ENCODE peak calls at places on chromosomes 1 and 21, in eight cellular contexts. G, F, A, P, R, D, H and K are unnamed samples. For H3K4me1, the result is how much of the 10 kb centered on the place peaks cover.

GRCh38 chr1:222991177-222991576 is 151.9 kb downstream of the TLR5 start:
- DNase-seq in G (no peak), F (no peak), A (no peak), P (no peak), R (no peak), D (no peak), H (no peak), K (no peak)

GRCh38 chr1:842816-843215 is 80.9 kb upstream of the SAMD11 start:
- DNase-seq in G (no peak), F (no peak), A (no peak), P (no peak), R (no peak), D (no peak), H (peak), K (no peak)

GRCh38 chr1:25009675-25010262 is 79.7 kb upstream of the RUNX3 start:
- DNase-seq in G (no peak), F (no peak), A (no peak), P (no peak), R (no peak), D (no peak), H (no peak), K (no peak)

GRCh38 chr1:65310078-65310587 is 790 bp downstream of the DNAJC6 start:
- DNase-seq in G (no peak), F (peak), A (peak), P (no peak), R (no peak), D (no peak), H (peak), K (no peak)

GRCh38 chr1:56811331-56811730 is 7.9 kb downstream of the FYB2 start:
- DNase-seq in G (peak), F (no peak), A (no peak), P (no peak), R (no peak), D (no peak), H (no peak), K (no peak)

GRCh38 chr1:182206628-182207239 is 145.2 kb upstream of the ZNF648 start:
- DNase-seq in G (peak), F (no peak), A (no peak), P (no peak), R (peak), D (peak), H (no peak), K (peak)

GRCh38 chr1:15154480-15155036 is 1.0 kb downstream of the TMEM51 start:
- DNase-seq in G (peak), F (peak), A (peak), P (peak), R (peak), D (no peak), H (peak), K (peak)

GRCh38 chr1:166813508-166814223 is 25.6 kb upstream of the POGK start:
- DNase-seq in G (no peak), F (no peak), A (no peak), P (no peak), R (no peak), D (no peak), H (no peak), K (no peak)

GRCh38 chr1:27536004-27536757 is 46.2 kb upstream of the WASF2 start:
- DNase-seq in G (no peak), F (peak), A (no peak), P (no peak), R (no peak), D (no peak), H (no peak), K (no peak)

GRCh38 chr1:108830119-108831008 is 26.5 kb downstream of the AKNAD1 start:
- DNase-seq in G (peak), F (peak), A (peak), P (peak), R (no peak), D (peak), H (peak), K (peak)

GRCh38 chr1:228101994-228102790 is 933 bp downstream of the C1orf35 start:
- DNase-seq in G (peak), F (peak), A (peak), P (peak), R (peak), D (no peak), H (peak), K (peak)

GRCh38 chr1:234570741-234571140 is 39.2 kb downstream of the IRF2BP2 start:
- DNase-seq in G (no peak), F (no peak), A (no peak), P (no peak), R (no peak), D (no peak), H (no peak), K (no peak)

GRCh38 chr1:21603177-21604138 is 65.7 kb downstream of the RAP1GAP start:
- DNase-seq in G (no peak), F (no peak), A (no peak), P (peak), R (no peak), D (no peak), H (no peak), K (no peak)

GRCh38 chr1:243924188-243924587 is 74.1 kb upstream of the AKT3 start:
- DNase-seq in G (no peak), F (no peak), A (peak), P (no peak), R (no peak), D (no peak), H (no peak), K (no peak)

GRCh38 chr1:107122241-107122640 is 18.6 kb upstream of the NTNG1 start:
- DNase-seq in G (no peak), F (no peak), A (no peak), P (no peak), R (no peak), D (no peak), H (no peak), K (no peak)

GRCh38 chr1:94522304-94522703 is 19.3 kb downstream of the F3 start:
- DNase-seq in G (no peak), F (no peak), A (peak), P (no peak), R (no peak), D (no peak), H (no peak), K (no peak)

GRCh38 chr21:40929833-40930232 is 82.9 kb upstream of the DSCAM start:
- DNase-seq in G (no peak), F (no peak), A (no peak), P (no peak), R (no peak), D (no peak), H (no peak), K (no peak)

GRCh38 chr1:34781844-34782391 is 904 bp downstream of the GJB3 start:
- DNase-seq in G (peak), F (no peak), A (no peak), P (no peak), R (no peak), D (no peak), H (no peak), K (peak)

GRCh38 chr1:229167356-229167755 is 103.6 kb upstream of the RAB4A start:
- DNase-seq in G (no peak), F (no peak), A (no peak), P (no peak), R (no peak), D (no peak), H (no peak), K (no peak)

GRCh38 chr1:171433451-171433850 is 51.9 kb upstream of the PRRC2C start:
- DNase-seq in G (no peak), F (no peak), A (peak), P (no peak), R (no peak), D (no peak), H (no peak), K (no peak)

GRCh38 chr1:111769517-111770146 is 13.9 kb downstream of the DDX20 start:
- DNase-seq in G (no peak), F (peak), A (peak), P (no peak), R (no peak), D (no peak), H (peak), K (no peak)

GRCh38 chr1:87204441-87204840 is 124.2 kb upstream of the LMO4 start:
- DNase-seq in G (no peak), F (no peak), A (no peak), P (no peak), R (no peak), D (no peak), H (no peak), K (no peak)

GRCh38 chr1:91633438-91633837 is 132.8 kb downstream of the CDC7 start:
- DNase-seq in G (no peak), F (no peak), A (no peak), P (no peak), R (no peak), D (no peak), H (no peak), K (no peak)

GRCh38 chr1:203592728-203593127 is 33.9 kb upstream of the ATP2B4 start:
- DNase-seq in G (no peak), F (no peak), A (no peak), P (no peak), R (no peak), D (no peak), H (no peak), K (no peak)

GRCh38 chr1:241569848-241570247 is 37.7 kb downstream of the KMO start:
- DNase-seq in G (no peak), F (no peak), A (no peak), P (no peak), R (no peak), D (no peak), H (no peak), K (no peak)

GRCh38 chr21:30567617-30568016 is 6.5 kb upstream of the KRTAP19-7 start:
- DNase-seq in G (no peak), F (no peak), A (no peak), P (no peak), R (no peak), D (no peak), H (no peak), K (no peak)

GRCh38 chr1:247277211-247277610 is 21.3 kb downstream of the VN1R5 start:
- DNase-seq in G (no peak), F (no peak), A (no peak), P (no peak), R (no peak), D (no peak), H (no peak), K (no peak)

GRCh38 chr1:41381691-41382530 is 20.7 kb downstream of the FOXO6 start:
- DNase-seq in G (peak), F (peak), A (peak), P (peak), R (peak), D (no peak), H (no peak), K (peak)

GRCh38 chr1:192860478-192861185 is 51.8 kb downstream of the RGS2 start:
- DNase-seq in G (no peak), F (no peak), A (no peak), P (peak), R (no peak), D (no peak), H (no peak), K (no peak)

GRCh38 chr1:198556969-198557368 is 16.5 kb upstream of the ATP6V1G3 start:
- DNase-seq in G (peak), F (no peak), A (no peak), P (peak), R (no peak), D (no peak), H (no peak), K (no peak)

GRCh38 chr1:203777596-203777995 is 12.6 kb downstream of the LAX1 start:
- DNase-seq in G (no peak), F (no peak), A (no peak), P (no peak), R (no peak), D (no peak), H (no peak), K (peak)

GRCh38 chr1:85268801-85269585 is 7.4 kb downstream of the BCL10 start:
- DNase-seq in G (no peak), F (no peak), A (no peak), P (no peak), R (no peak), D (no peak), H (no peak), K (no peak)

GRCh38 chr1:18901952-18902522 is 318 bp downstream of the ALDH4A1 start:
- DNase-seq in G (no peak), F (no peak), A (no peak), P (no peak), R (no peak), D (no peak), H (no peak), K (no peak)

GRCh38 chr1:53409233-53409632 is 50.0 kb upstream of the DMRTB1 start:
- DNase-seq in G (no peak), F (no peak), A (no peak), P (no peak), R (no peak), D (no peak), H (no peak), K (peak)

GRCh38 chr1:59504281-59504680 is 207.4 kb downstream of the FGGY start:
- DNase-seq in G (no peak), F (no peak), A (no peak), P (no peak), R (no peak), D (no peak), H (no peak), K (no peak)

GRCh38 chr1:244952940-244953339 is 88.6 kb upstream of the HNRNPU start:
- DNase-seq in G (no peak), F (no peak), A (peak), P (no peak), R (no peak), D (no peak), H (no peak), K (no peak)

DNA sequence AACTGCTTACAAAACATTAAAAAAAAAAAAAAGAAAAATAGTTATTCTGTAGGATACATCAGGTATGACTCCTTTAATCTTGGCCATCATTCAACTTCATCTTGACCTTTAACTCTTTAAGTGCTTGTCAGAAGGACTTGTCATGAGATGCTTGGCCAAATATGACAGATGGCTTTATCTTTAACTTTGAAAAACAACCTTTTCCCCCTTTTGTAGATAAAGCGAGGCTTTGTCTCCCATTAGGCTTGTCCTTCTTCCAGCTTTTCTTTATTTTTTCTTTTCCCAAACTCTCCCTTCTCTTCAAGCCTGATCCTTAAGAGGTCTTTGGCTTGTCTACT is 2.3 kb downstream of the SRSF10 start:
- DNase-seq in G (no peak), F (no peak), A (no peak), P (no peak), R (no peak), D (no peak), H (no peak), K (no peak)
- H3K4me3 ChIP-seq in G (no peak), F (peak), A (peak), P (peak), R (no peak), D (no peak), H (peak), K (peak)

DNA sequence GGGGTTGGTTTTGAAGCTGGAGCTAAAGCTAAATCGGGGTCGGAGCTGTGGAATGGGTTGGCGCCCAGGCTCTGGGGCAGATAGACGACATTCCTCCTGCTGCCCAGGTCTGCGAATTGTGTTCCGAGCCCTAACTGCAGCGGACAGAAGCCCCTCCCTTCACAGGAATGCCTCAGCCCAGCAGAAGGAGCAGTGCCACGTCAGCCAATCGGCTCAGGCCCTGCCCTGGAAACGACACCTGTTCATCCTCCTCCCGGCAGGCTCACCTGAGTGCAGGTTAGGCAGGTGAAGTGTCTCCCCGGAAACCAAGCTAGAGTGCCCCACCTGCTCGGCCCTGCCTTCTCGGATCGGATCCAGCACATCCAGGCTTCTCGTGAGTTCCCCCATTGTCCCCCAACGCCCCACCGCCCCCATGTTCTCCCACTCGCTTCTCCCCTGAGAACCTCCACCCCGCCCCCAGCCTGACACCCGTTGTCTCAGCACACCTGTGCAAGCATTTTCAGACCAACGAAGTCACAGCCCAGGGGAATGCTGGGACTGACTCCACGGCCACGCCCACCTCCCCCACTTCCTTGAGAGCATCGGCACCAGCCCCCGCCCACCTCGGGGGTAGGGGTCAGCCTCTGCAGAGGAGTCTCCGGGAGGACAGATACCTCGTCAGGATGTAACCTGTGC is 775 bp downstream of the TMEM125 start:
- DNase-seq in G (peak), F (peak), A (no peak), P (no peak), R (peak), D (no peak), H (peak), K (peak)
- H3K4me1 ChIP-seq in G (under half), F (under half), A (under half), P (under half), R (under half), D (under half), H (under half), K (under half)

DNA sequence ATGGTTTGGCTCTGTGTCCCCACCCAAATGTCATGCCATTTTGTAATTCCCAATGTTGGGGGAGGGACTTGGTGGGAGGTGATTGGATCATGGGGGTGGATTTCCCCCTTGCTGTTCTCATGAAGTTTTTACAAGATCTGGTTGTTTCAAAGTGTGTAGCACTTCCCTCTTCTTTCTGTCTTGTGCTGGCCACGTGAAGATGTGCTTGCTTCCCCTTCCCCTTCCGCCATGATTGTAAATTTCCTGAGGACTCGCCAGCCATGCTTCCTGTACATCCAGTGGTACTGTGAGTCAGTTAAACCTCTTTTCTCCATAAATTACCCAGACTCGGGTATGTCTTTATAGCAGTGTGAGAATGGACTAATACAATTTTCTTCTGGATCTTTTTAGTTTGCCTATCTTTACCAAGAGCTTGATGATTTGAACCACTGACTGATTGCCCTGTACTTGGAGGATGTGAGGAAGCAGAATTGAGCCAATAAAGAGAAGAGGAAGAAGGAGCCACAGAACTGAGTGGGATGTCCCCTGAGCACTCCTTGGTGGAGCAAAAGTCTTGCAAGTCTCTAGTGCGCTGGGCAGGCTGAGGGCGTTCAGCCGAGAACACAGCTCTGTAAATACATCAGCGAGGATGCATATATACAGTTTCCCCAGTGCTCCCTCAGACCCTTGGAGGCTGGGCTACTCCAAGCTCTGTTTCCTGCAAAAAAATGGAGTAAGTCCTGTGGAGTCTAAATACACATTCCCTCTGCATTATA is 102.5 kb downstream of the CYYR1 start:
- DNase-seq in G (no peak), F (no peak), A (no peak), P (no peak), R (no peak), D (no peak), H (no peak), K (no peak)
- TF ChIP-seq EP300 in G (no peak), F (no peak), A (no peak), P (no peak), R (no peak), D (no peak), H (no peak), K (no peak)

GRCh38 chr1:116668277-116668676 is 744 bp upstream of the IGSF3 start:
- DNase-seq in G (no peak), F (no peak), A (no peak), P (no peak), R (no peak), D (no peak), H (no peak), K (no peak)
- H3K4me3 ChIP-seq in G (no peak), F (no peak), A (peak), P (no peak), R (no peak), D (peak), H (no peak), K (no peak)

GRCh38 chr1:6491076-6491449 is 404 bp downstream of the PLEKHG5 start:
- DNase-seq in G (no peak), F (no peak), A (no peak), P (no peak), R (no peak), D (no peak), H (no peak), K (no peak)
- H3K4me1 ChIP-seq in G (under half), F (under half), A (under half), P (under half), R (under half), D (under half), H (under half), K (under half)

GRCh38 chr1:8202182-8202905 is 115.6 kb upstream of the SLC45A1 start:
- DNase-seq in G (peak), F (no peak), A (peak), P (no peak), R (peak), D (no peak), H (peak), K (peak)
- TF ChIP-seq EP300 in G (peak), F (no peak), A (peak), P (no peak), R (peak), D (peak), H (no peak), K (peak)

DNA sequence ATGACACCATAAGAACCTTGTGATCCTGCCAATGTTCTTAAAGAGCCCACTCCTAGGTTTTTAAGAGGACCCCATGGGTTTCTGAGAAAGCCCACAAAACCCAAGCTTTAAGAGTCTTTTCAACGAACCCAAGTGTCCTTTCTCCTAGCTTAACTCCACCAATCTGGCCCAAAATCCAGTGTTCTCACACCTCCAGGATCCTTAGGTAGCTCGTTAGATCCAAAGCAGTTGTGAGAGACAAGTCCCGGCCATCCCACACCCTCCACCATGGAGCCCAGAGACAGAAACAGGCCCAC is 1.7 kb downstream of the DENND4B start:
- DNase-seq in G (no peak), F (no peak), A (no peak), P (no peak), R (no peak), D (no peak), H (no peak), K (no peak)
- H3K4me3 ChIP-seq in G (peak), F (peak), A (peak), P (peak), R (no peak), D (no peak), H (peak), K (peak)

GRCh38 chr1:156704930-156705320 is 458 bp downstream of the CRABP2 start:
- DNase-seq in G (peak), F (no peak), A (peak), P (peak), R (peak), D (peak), H (no peak), K (peak)
- H3K4me1 ChIP-seq in G (half or more), F (half or more), A (under half), P (under half), R (under half), D (under half), H (under half), K (half or more)

DNA sequence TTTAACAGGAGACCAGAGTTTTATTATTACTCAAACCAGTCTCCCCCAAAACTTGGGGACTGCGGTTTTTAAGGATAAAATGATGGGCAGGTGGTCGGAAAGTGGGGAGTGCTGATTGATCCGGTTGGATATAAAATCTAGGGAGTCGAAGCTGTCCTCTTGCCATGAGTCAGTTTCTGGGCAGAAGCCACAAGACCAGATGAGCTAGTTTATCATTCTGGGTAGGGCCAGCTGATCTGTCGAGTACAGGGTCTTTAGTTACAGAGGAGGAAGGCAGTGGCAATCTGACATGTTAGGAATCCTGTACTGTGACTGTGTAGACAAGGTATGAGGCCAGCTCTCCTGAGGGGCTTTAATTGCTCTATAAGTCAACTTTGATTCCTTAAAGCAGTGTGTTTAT is 22.9 kb upstream of the FOXE3 start:
- DNase-seq in G (no peak), F (no peak), A (no peak), P (no peak), R (no peak), D (no peak), H (no peak), K (no peak)
- TF ChIP-seq EP300 in G (no peak), F (no peak), A (no peak), P (no peak), R (no peak), D (no peak), H (no peak), K (no peak)